ENCODE peak calls at places on chromosomes 11 and 22, in four cellular contexts. E is transverse colon; G is PC-9; B is activated CD8-positive, alpha-beta memory T cell treated with anti-CD3 and anti-CD28 coated beads for 4 hours. U is an unnamed sample.

GRCh38 chr11:130554241-130555055 is 106.0 kb downstream of the ADAMTS15 start:
- DNase-seq in E (no peak), G (peak; percentile 13), B (no peak), U (no peak)

GRCh38 chr11:31106963-31107576 is 262.5 kb downstream of the DCDC1 start:
- DNase-seq in E (peak; percentile 38), G (peak; percentile 60), B (no peak), U (no peak)

GRCh38 chr11:116033931-116034553 is 529.8 kb upstream of the CADM1 start:
- DNase-seq in E (no peak), G (no peak), B (no peak), U (no peak)

GRCh38 chr22:49404576-49405199 is 423.0 kb downstream of the BRD1 start:
- DNase-seq in E (no peak), G (no peak), B (no peak), U (no peak)

GRCh38 chr11:9973921-9974320 is 310.0 kb downstream of the SWAP70 start:
- DNase-seq in E (no peak), G (no peak), B (no peak), U (no peak)

GRCh38 chr11:6319879-6320410 is 356 bp downstream of the CAVIN3 start:
- DNase-seq in E (peak; percentile 81), G (peak; percentile 82), B (no peak), U (no peak)

GRCh38 chr22:27987557-27987956 is 68.5 kb upstream of the PITPNB start:
- DNase-seq in E (no peak), G (peak; percentile 27), B (no peak), U (no peak)

GRCh38 chr22:36383110-36383581 is 4.6 kb downstream of the MYH9 start:
- DNase-seq in E (peak; percentile 83), G (peak; percentile 71), B (no peak), U (no peak)

U was measured in activated CD4-positive, CD25-positive, alpha-beta regulatory T cell treated with anti-CD3 and anti-CD28 coated beads, Interleukin-2, amount 50 U/mL, for 16 hours.